ENCODE peak calls at places on chromosomes 11 and 22, in six cellular contexts. T is ovary, V is upper lobe of left lung, G is transverse colon, O is SK-N-SH, C is stomach. S is an unnamed sample.
A peak's percentile ranks its signal among the peaks of the same experiment; 100 is the strongest.

GRCh38 chr22:20951151-20951931 is 15.7 kb upstream of the AIFM3 start:
- DNase-seq in V (no peak), T (no peak), O (no peak), C (no peak), G (no peak), S (no peak)

GRCh38 chr22:48585916-48586798 is 1241.5 kb downstream of the BRD1 start:
- DNase-seq in T (no peak), O (no peak), V (no peak), C (no peak), G (no peak), S (no peak)

GRCh38 chr11:10703544-10703943 is 10.0 kb upstream of the IRAG1 start:
- DNase-seq in G (no peak), V (no peak), T (no peak), O (no peak), C (no peak), S (no peak)

GRCh38 chr11:45982656-45983470 is 60.4 kb downstream of the LARGE2 start:
- DNase-seq in G (no peak), T (peak; percentile 44), O (peak; percentile 21), V (no peak), C (no peak), S (no peak)

GRCh38 chr22:43237280-43237679 is 50.3 kb upstream of the TTLL12 start:
- DNase-seq in G (no peak), C (no peak), V (no peak), T (no peak), O (no peak), S (no peak)

GRCh38 chr22:47333625-47334024 is 571.2 kb downstream of the TBC1D22A start:
- DNase-seq in T (no peak), V (no peak), O (no peak), C (no peak), G (no peak), S (no peak)

GRCh38 chr11:101453682-101454081 is 130.1 kb downstream of the TRPC6 start:
- DNase-seq in C (no peak), O (no peak), T (no peak), G (no peak), V (no peak), S (no peak)

GRCh38 chr11:126423154-126423553 is 67.7 kb downstream of the ST3GAL4 start:
- DNase-seq in C (no peak), O (no peak), G (peak; percentile 58), T (no peak), V (no peak), S (no peak)

GRCh38 chr11:112962854-112963367 is 1.7 kb downstream of the NCAM1 start:
- DNase-seq in V (no peak), O (peak; percentile 85), C (peak; percentile 72), T (peak; percentile 75), G (peak; percentile 44), S (no peak)

GRCh38 chr22:32591620-32592019 is 117.0 kb downstream of the FBXO7 start:
- DNase-seq in T (no peak), O (no peak), C (no peak), V (no peak), G (no peak), S (no peak)

GRCh38 chr11:2940166-2940929 is 11.1 kb upstream of the PHLDA2 start:
- DNase-seq in C (peak; percentile 70), G (peak; percentile 77), V (peak; percentile 69), O (peak; percentile 30), T (no peak), S (no peak)

GRCh38 chr11:16352707-16353106 is 3.6 kb downstream of the SOX6 start:
- DNase-seq in O (no peak), T (no peak), C (no peak), V (no peak), G (no peak), S (no peak)

GRCh38 chr11:128734439-128735224 is 40.8 kb downstream of the FLI1 start:
- DNase-seq in G (peak; percentile 71), C (peak; percentile 50), O (no peak), V (peak; percentile 75), T (no peak), S (no peak)

GRCh38 chr11:77188912-77189491 is 61.0 kb downstream of the MYO7A start:
- DNase-seq in G (peak; percentile 54), T (no peak), V (no peak), O (no peak), C (no peak), S (no peak)

GRCh38 chr11:58654079-58654907 is 31.8 kb downstream of the CNTF start:
- DNase-seq in T (peak; percentile 72), V (peak; percentile 75), O (peak; percentile 64), G (peak; percentile 81), C (peak; percentile 84), S (peak; percentile 84)

GRCh38 chr22:45934659-45935341 is 42.2 kb downstream of the WNT7B start:
- DNase-seq in T (no peak), O (peak; percentile 79), C (peak; percentile 37), V (peak; percentile 32), G (no peak), S (no peak)

GRCh38 chr11:110469101-110469500 is 39.4 kb downstream of the FDX1 start:
- DNase-seq in C (no peak), O (no peak), G (no peak), T (no peak), V (no peak), S (no peak)

GRCh38 chr11:70405679-70406395 is 7.5 kb downstream of the CTTN start:
- DNase-seq in V (no peak), T (no peak), O (no peak), G (no peak), C (no peak), S (no peak)

GRCh38 chr11:70407814-70408213 is 9.5 kb downstream of the CTTN start:
- DNase-seq in O (no peak), V (no peak), G (no peak), C (no peak), T (no peak), S (no peak)

GRCh38 chr11:70409871-70410270 is 11.5 kb downstream of the CTTN start:
- DNase-seq in O (no peak), T (no peak), V (no peak), G (no peak), C (no peak), S (no peak)

GRCh38 chr11:70409437-70409836 is 11.1 kb downstream of the CTTN start:
- DNase-seq in C (no peak), O (no peak), T (no peak), G (no peak), V (no peak), S (no peak)

GRCh38 chr11:70407121-70407520 is 8.8 kb downstream of the CTTN start:
- DNase-seq in V (no peak), C (no peak), O (no peak), G (no peak), T (no peak), S (no peak)
- H3K27me3 ChIP-seq in V (no peaks in the 10 kb centered on the region), C (peaks cover 5% of the 10 kb centered on the region), O (no peaks in the 10 kb centered on the region), G (no peaks in the 10 kb centered on the region), T (no peaks in the 10 kb centered on the region), S (no peaks in the 10 kb centered on the region)

DNA sequence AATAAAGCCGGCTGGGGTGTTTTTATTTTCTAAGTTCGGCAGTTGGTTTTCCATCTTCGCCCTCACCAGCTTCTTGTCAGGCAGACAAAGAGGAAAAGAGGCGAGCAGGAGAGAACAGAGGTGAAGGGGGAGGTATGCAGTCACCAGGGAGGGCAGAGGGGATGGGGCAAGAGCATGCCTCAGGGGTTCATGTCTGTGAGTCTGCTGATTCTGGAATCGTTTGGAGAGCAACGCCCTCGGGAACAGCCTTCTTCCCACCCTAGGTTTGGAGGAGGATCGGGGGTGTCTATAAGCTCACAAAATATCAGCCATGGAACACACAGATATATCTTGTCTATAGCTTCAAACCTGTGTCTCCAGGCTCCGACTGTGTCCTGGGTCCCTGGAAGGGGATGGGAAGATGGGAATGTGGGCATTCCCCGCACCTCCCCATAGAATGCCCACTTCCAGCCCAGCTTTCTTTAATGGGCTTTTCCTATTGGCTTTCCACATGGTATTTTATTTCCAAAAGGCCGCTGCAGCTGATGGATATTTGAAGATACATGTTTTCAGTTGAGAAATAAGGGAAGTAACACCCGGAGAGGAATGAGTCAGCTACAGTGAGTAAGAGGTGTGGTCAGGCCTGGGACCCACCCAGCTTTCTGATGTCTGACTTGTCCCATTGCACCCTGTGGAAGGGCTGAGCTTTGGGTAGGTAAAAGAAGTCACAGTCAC is 476.7 kb downstream of the MIAT start:
- DNase-seq in T (no peak), V (peak; percentile 39), C (peak; percentile 44), G (peak; percentile 21), O (no peak), S (no peak)
- H3K27ac ChIP-seq in T (no peak overlapping the region), V (no peak overlapping the region), C (no peak overlapping the region), G (no peak overlapping the region), O (no peak overlapping the region), S (peak overlapping the region; percentile 60)

DNA sequence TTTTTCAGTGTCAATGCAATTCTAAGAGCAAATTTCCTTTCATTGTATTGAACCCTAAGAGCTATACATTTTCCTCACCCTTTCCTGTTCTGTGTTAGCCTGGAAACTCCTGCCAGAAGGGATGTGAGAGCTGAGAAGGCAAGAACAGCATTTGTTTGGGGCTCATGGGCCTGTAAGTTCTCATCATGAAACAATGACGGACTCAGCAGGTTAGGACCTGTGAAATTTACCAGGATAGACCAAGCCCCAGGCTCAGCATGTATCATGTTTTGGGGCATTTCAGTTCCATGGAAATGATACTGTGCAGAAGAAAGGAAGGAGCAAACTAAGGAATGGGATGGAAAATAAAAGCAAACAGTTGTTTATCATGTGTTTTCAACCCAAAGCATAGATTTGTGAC is 41.6 kb downstream of the NTM start:
- DNase-seq in O (no peak), T (no peak), G (no peak), V (no peak), C (no peak), S (no peak)
- TF ChIP-seq EP300 in O (no peak), T (no peak), G (no peak), V (no peak), C (no peak), S (no peak)

GRCh38 chr22:26648011-26648497 is 9.3 kb upstream of the MIAT start:
- DNase-seq in T (no peak), V (no peak), O (peak; percentile 39), C (no peak), G (peak; percentile 22), S (no peak)

GRCh38 chr22:26643368-26644100 is 13.9 kb upstream of the MIAT start:
- DNase-seq in T (no peak), O (no peak), G (no peak), V (no peak), C (no peak), S (no peak)

GRCh38 chr22:26642465-26643367 is 14.7 kb upstream of the MIAT start:
- DNase-seq in V (peak; percentile 61), C (peak; percentile 39), O (no peak), G (peak; percentile 53), T (no peak), S (no peak)

GRCh38 chr22:26648761-26649363 is 8.5 kb upstream of the MIAT start:
- DNase-seq in V (no peak), T (no peak), G (no peak), C (no peak), O (peak; percentile 41), S (no peak)

GRCh38 chr22:26646158-26646557 is 11.2 kb upstream of the MIAT start:
- DNase-seq in G (no peak), V (no peak), C (no peak), O (no peak), T (no peak), S (no peak)
- H3K27me3 ChIP-seq in G (peaks cover 31% of the 10 kb centered on the region), V (no peaks in the 10 kb centered on the region), C (peaks cover 74% of the 10 kb centered on the region), O (peaks cover 6% of the 10 kb centered on the region), T (no peaks in the 10 kb centered on the region), S (no peaks in the 10 kb centered on the region)